ENCODE peak calls at places on chromosomes 6 and 20, in seven cellular contexts. G is H9; O is tibial nerve; Y is CD8-positive, alpha-beta T cell; X is colonic mucosa; F is spleen; C is astrocyte. R is an unnamed sample. For H3K4me1, the result is how much of the 10 kb centered on the place peaks cover.

GRCh38 chr6:11058406-11058805 is 14.3 kb upstream of the ELOVL2 start:
- DNase-seq in G (no peak), O (no peak), Y (no peak), X (no peak), F (no peak), C (peak), R (peak)

GRCh38 chr6:164069352-164070022 is 655.0 kb downstream of the QKI start:
- DNase-seq in G (no peak), O (no peak), Y (no peak), X (no peak), F (no peak), C (peak), R (no peak)

GRCh38 chr20:23235173-23236027 is 115.2 kb upstream of the NXT1 start:
- DNase-seq in G (peak), O (peak), Y (no peak), X (peak), F (peak), C (peak), R (peak)

GRCh38 chr20:59749293-59749680 is 144.9 kb downstream of the PHACTR3 start:
- DNase-seq in G (no peak), O (no peak), Y (no peak), X (no peak), F (peak), C (peak), R (no peak)

GRCh38 chr6:115896538-115897129 is 164.1 kb downstream of the FRK start:
- DNase-seq in G (no peak), O (peak), Y (no peak), X (no peak), F (no peak), C (peak), R (no peak)

GRCh38 chr6:116387374-116387773 is 16.6 kb downstream of the DSE start:
- DNase-seq in G (no peak), O (no peak), Y (no peak), X (no peak), F (no peak), C (peak), R (peak)

GRCh38 chr6:137261393-137262154 is 42.4 kb upstream of the IFNGR1 start:
- DNase-seq in G (no peak), O (no peak), Y (no peak), X (no peak), F (no peak), C (peak), R (peak)

GRCh38 chr6:107670792-107671199 is 153.3 kb downstream of the SCML4 start:
- DNase-seq in G (no peak), O (peak), Y (no peak), X (peak), F (peak), C (peak), R (no peak)

GRCh38 chr6:98836025-98836961 is 1.9 kb downstream of the POU3F2 start:
- DNase-seq in G (no peak), O (no peak), Y (no peak), X (no peak), F (no peak), C (no peak), R (no peak)
- H3K4me1 ChIP-seq in G (under half), O (under half), Y (under half), X (under half), F (under half), C (under half), R (under half)

GRCh38 chr20:17682103-17682888 is at the start of gene RRBP1:
- DNase-seq in G (peak), O (peak), Y (peak), X (peak), F (peak), C (peak), R (peak)
- H3K4me1 ChIP-seq in G (under half), O (under half), Y (under half), X (under half), F (under half), C (under half), R (under half)

GRCh38 chr6:13812359-13812642 is 2.1 kb downstream of the MCUR1 start:
- DNase-seq in G (no peak), O (no peak), Y (no peak), X (no peak), F (no peak), C (no peak), R (no peak)
- H3K4me1 ChIP-seq in G (under half), O (under half), Y (under half), X (under half), F (under half), C (under half), R (under half)

DNA sequence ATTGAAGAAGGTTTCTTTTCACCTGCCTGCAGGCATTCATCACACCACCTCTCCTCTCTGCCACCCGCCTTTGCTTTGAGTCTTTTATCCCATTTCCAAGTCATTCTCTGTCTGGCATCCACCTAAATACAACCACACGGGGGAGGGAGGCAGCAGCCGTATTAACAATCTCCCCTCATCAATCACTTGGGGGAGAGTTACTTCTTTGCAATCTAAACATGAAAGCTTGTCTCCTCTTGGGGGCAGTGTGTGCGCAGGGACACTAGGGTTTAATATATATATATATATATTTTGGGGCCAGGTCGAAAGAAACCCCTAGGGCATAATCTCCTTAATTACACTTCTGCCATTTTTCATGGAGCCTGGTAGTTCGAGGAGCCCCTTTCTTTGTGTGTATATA is 214.5 kb downstream of the TSHZ2 start:
- DNase-seq in G (no peak), O (no peak), Y (no peak), X (no peak), F (no peak), C (no peak), R (no peak)
- H3K4me1 ChIP-seq in G (under half), O (under half), Y (under half), X (under half), F (under half), C (under half), R (under half)

GRCh38 chr20:48831702-48832422 is 4.1 kb upstream of the PREX1 start:
- DNase-seq in G (no peak), O (peak), Y (no peak), X (peak), F (peak), C (no peak), R (peak)

GRCh38 chr20:48830826-48831318 is 3.1 kb upstream of the PREX1 start:
- DNase-seq in G (no peak), O (no peak), Y (no peak), X (no peak), F (no peak), C (no peak), R (no peak)

GRCh38 chr20:48828734-48829460 is 1.1 kb upstream of the PREX1 start:
- DNase-seq in G (no peak), O (no peak), Y (no peak), X (no peak), F (peak), C (no peak), R (no peak)

GRCh38 chr20:48827880-48828733 is at the start of gene PREX1:
- DNase-seq in G (peak), O (peak), Y (peak), X (peak), F (peak), C (peak), R (peak)

GRCh38 chr20:48829940-48830339 is 2.1 kb upstream of the PREX1 start:
- DNase-seq in G (no peak), O (no peak), Y (no peak), X (no peak), F (no peak), C (no peak), R (no peak)
- H3K4me1 ChIP-seq in G (under half), O (under half), Y (under half), X (under half), F (under half), C (under half), R (under half)

DNA sequence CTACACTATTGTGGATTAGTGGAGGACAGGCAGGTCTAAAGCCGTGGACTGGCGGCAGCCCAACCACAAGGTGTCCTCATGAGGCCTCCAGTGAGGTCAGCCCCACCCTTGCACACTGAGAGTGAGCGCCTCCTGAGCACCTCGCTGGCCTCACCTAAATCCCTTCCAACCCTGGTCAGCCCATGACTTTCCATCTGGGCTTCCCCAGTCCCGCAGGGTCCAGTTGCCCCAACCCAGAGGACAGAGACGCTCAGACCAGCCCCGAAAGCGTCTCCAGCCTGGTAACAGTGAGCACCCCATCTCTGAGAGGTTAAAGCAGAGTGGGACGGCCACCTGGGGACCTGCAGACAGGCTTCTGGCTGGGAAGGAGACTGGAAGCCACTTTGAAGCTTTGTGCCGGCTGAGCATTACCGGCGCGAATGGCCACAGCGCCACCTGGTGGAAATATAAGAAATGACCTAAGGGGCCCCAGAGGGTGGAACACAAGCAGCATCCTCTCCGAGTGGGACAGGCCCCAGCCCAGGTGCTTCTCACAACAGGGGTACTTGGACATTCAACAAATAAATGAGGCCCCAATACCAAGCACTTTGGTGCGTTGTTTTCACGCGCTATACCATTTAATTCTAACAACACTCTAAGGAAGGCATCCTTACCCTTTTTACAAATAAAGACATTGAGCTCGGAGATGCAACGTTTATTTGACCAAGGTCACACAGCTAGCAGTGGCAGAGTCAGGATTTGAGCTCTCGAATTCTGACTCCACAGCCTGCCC is 65.7 kb upstream of the TOP1 start:
- DNase-seq in G (peak), O (peak), Y (peak), X (peak), F (peak), C (no peak), R (peak)
- H3K4me1 ChIP-seq in G (under half), O (under half), Y (under half), X (under half), F (under half), C (under half), R (under half)

GRCh38 chr20:37293301-37293943 is 4.0 kb downstream of the MANBAL start:
- DNase-seq in G (no peak), O (no peak), Y (no peak), X (no peak), F (no peak), C (no peak), R (no peak)
- H3K4me1 ChIP-seq in G (under half), O (under half), Y (under half), X (under half), F (half or more), C (under half), R (under half)

GRCh38 chr6:44010411-44011349 is 116.6 kb downstream of the MRPL14 start:
- DNase-seq in G (no peak), O (no peak), Y (no peak), X (no peak), F (peak), C (peak), R (peak)
- H3K4me1 ChIP-seq in G (under half), O (under half), Y (under half), X (under half), F (under half), C (under half), R (half or more)

R was measured in PC-9.